ENCODE peak calls at places on chromosomes 6 and 20, in ten cellular contexts. N is heart right ventricle, G is fibroblast of lung, Y is endothelial cell, R is left ventricle myocardium inferior, Q is colonic mucosa, L is lower lobe of right lung, K is AG04450, T is foreskin keratinocyte, M is RWPE1. A is an unnamed sample.

GRCh38 chr20:25508083-25508770 is 77.1 kb downstream of the NINL start:
- DNase-seq in N (no peak), G (peak; percentile 91), Y (no peak), R (no peak), Q (peak; percentile 60), L (no peak), K (peak; percentile 37), T (no peak), M (no peak), A (no peak)

GRCh38 chr6:129707028-129707427 is 2.9 kb downstream of the ARHGAP18 start:
- DNase-seq in N (no peak), G (no peak), Y (no peak), R (no peak), Q (no peak), L (no peak), K (no peak), T (no peak), M (no peak), A (no peak)

GRCh38 chr6:113445201-113445600 is 411.9 kb upstream of the MARCKS start:
- DNase-seq in N (no peak), G (no peak), Y (no peak), R (no peak), Q (no peak), L (no peak), K (no peak), T (no peak), M (no peak), A (no peak)

GRCh38 chr20:7003598-7003997 is 236.1 kb downstream of the BMP2 start:
- DNase-seq in N (no peak), G (no peak), Y (no peak), R (no peak), Q (no peak), L (no peak), K (no peak), T (peak; percentile 87), M (peak; percentile 27), A (no peak)

GRCh38 chr6:35919827-35920751 is 809 bp downstream of the SRPK1 start:
- DNase-seq in N (peak; percentile 16), G (peak; percentile 63), Y (peak; percentile 51), R (no peak), Q (peak; percentile 77), L (peak; percentile 50), K (no peak), T (peak; percentile 74), M (peak; percentile 61), A (peak; percentile 10)

GRCh38 chr6:11391934-11392777 is 145.4 kb upstream of the TMEM170B start:
- DNase-seq in N (no peak), G (no peak), Y (no peak), R (no peak), Q (no peak), L (no peak), K (no peak), T (no peak), M (no peak), A (no peak)

GRCh38 chr6:169296622-169297021 is 43.0 kb upstream of the THBS2 start:
- DNase-seq in N (no peak), G (no peak), Y (no peak), R (no peak), Q (no peak), L (no peak), K (no peak), T (no peak), M (no peak), A (no peak)

GRCh38 chr6:157895585-157895984 is 72.5 kb downstream of the SNX9 start:
- DNase-seq in N (no peak), G (no peak), Y (no peak), R (no peak), Q (no peak), L (no peak), K (no peak), T (no peak), M (no peak), A (no peak)

GRCh38 chr6:79232696-79233462 is 1.6 kb downstream of the HMGN3 start:
- DNase-seq in N (no peak), G (no peak), Y (no peak), R (no peak), Q (no peak), L (no peak), K (no peak), T (peak; percentile 18), M (no peak), A (no peak)

GRCh38 chr6:167275436-167275835 is 15.7 kb upstream of the UNC93A start:
- DNase-seq in N (no peak), G (no peak), Y (no peak), R (no peak), Q (no peak), L (no peak), K (no peak), T (no peak), M (peak; percentile 14), A (no peak)

GRCh38 chr6:127641905-127642304 is 64.9 kb downstream of the C6orf58 start:
- DNase-seq in N (no peak), G (peak; percentile 52), Y (peak; percentile 38), R (no peak), Q (no peak), L (no peak), K (peak; percentile 3), T (peak; percentile 28), M (peak; percentile 45), A (no peak)

GRCh38 chr6:168526841-168527281 is 85.9 kb downstream of the SMOC2 start:
- DNase-seq in N (peak; percentile 50), G (no peak), Y (no peak), R (peak; percentile 68), Q (no peak), L (no peak), K (no peak), T (no peak), M (no peak), A (no peak)

GRCh38 chr6:159728552-159728951 is 1.2 kb downstream of the WTAP start:
- DNase-seq in N (no peak), G (peak; percentile 22), Y (no peak), R (no peak), Q (no peak), L (no peak), K (no peak), T (no peak), M (no peak), A (no peak)

GRCh38 chr6:7142228-7142801 is 34.6 kb downstream of the RREB1 start:
- DNase-seq in N (no peak), G (no peak), Y (no peak), R (no peak), Q (no peak), L (no peak), K (no peak), T (no peak), M (no peak), A (no peak)

GRCh38 chr6:28082939-28083338 is 2.6 kb downstream of the ZNF165 start:
- DNase-seq in N (no peak), G (no peak), Y (no peak), R (no peak), Q (no peak), L (no peak), K (no peak), T (no peak), M (no peak), A (no peak)

GRCh38 chr6:28081486-28081751 is 1.1 kb downstream of the ZNF165 start:
- DNase-seq in N (no peak), G (no peak), Y (peak; percentile 12), R (no peak), Q (no peak), L (no peak), K (no peak), T (no peak), M (no peak), A (no peak)

GRCh38 chr6:28078836-28079235 is 1.5 kb upstream of the ZNF165 start:
- DNase-seq in N (no peak), G (no peak), Y (no peak), R (no peak), Q (no peak), L (no peak), K (no peak), T (no peak), M (no peak), A (no peak)

GRCh38 chr6:28078050-28078449 is 2.3 kb upstream of the ZNF165 start:
- DNase-seq in N (no peak), G (no peak), Y (no peak), R (no peak), Q (no peak), L (no peak), K (no peak), T (no peak), M (no peak), A (no peak)

DNA sequence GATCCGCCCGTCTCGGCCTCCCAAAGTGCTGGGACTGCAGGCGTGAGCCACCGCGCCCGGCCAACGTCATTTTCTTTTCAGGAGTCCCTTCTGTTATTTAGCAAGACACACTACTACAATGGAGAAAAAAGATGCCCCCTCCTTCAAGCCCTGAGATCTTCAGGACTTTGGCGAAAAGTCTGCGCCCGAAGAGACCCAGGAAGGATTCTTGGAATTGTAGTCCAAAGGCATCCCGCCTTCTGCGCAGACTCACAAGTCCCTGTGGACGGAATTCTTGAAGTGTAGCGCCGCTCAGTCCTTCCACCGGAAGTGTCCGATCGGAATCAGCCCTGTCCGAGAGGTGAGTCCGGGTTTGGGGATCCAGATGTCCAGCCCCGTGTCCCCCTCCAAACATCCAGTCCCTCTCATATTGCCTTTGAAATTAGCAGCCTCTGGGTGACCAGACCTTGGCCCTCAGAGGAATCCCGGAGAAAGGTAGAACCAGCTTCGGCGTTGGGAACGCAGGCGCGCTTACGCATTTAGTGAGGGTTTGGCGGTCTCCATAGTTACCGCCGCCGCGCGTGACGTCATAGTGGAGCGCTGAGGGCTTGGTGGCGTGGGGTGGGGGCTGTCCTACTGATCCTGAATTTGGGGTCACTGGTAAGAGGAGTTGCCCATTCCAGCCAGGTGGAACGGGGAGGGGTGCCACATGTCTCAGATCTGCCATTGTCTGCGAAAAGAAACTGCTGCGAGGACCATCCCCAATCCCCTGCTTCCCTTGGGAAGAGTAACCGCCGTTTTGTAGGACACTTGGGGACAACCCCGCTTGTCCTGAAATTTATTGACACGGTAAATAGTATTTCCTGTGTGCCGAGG is 490 bp downstream of the ZNF165 start:
- DNase-seq in N (peak; percentile 91), G (peak; percentile 99), Y (peak; percentile 90), R (peak; percentile 94), Q (peak; percentile 94), L (peak; percentile 94), K (peak; percentile 92), T (peak; percentile 94), M (peak; percentile 90), A (peak; percentile 91)
- TF ChIP-seq CTCF in N (no peak), G (no peak), Y (no peak), R (no peak), Q (no peak), L (no peak), K (no peak), T (no peak), M (no peak), A (no peak)

GRCh38 chr20:10625641-10626040 is 48.2 kb downstream of the JAG1 start:
- DNase-seq in N (no peak), G (no peak), Y (no peak), R (no peak), Q (no peak), L (no peak), K (no peak), T (peak; percentile 61), M (no peak), A (no peak)
- TF ChIP-seq CTCF in N (no peak), G (no peak), Y (no peak), R (no peak), Q (no peak), L (no peak), K (no peak), T (no peak), M (no peak), A (no peak)

GRCh38 chr6:3383525-3383924 is 73.3 kb downstream of the SLC22A23 start:
- DNase-seq in N (no peak), G (peak; percentile 41), Y (no peak), R (no peak), Q (peak; percentile 88), L (no peak), K (no peak), T (no peak), M (no peak), A (no peak)
- TF ChIP-seq CTCF in N (no peak), G (no peak), Y (no peak), R (no peak), Q (no peak), L (no peak), K (no peak), T (no peak), M (no peak), A (no peak)

GRCh38 chr6:109024784-109025183 is 69.9 kb downstream of the SESN1 start:
- DNase-seq in N (peak; percentile 28), G (no peak), Y (no peak), R (peak; percentile 26), Q (no peak), L (no peak), K (no peak), T (no peak), M (no peak), A (no peak)
- TF ChIP-seq CTCF in N (no peak), G (no peak), Y (no peak), R (no peak), Q (no peak), L (no peak), K (no peak), T (no peak), M (no peak), A (no peak)